ENCODE peak calls at places on chromosomes 5 and 9, in four cellular contexts. M, S, B and Z are unnamed samples.

GRCh38 chr9:115275753-115276152 is 157.8 kb upstream of the TNC start:
- DNase-seq in M (no peak), S (no peak), B (no peak), Z (peak)

GRCh38 chr5:33379757-33380156 is 61.0 kb upstream of the TARS1 start:
- DNase-seq in M (no peak), S (no peak), B (no peak), Z (no peak)

GRCh38 chr9:5231212-5231611 is at the start of gene INSL4:
- DNase-seq in M (no peak), S (no peak), B (peak), Z (peak)

GRCh38 chr9:116074658-116075057 is 78.9 kb upstream of the PAPPA start:
- DNase-seq in M (no peak), S (no peak), B (no peak), Z (peak)

GRCh38 chr5:125298258-125298657 is 551.8 kb upstream of the ZNF608 start:
- DNase-seq in M (no peak), S (no peak), B (no peak), Z (peak)

GRCh38 chr9:80873861-80874260 is 815.5 kb downstream of the TLE1 start:
- DNase-seq in M (no peak), S (peak), B (no peak), Z (no peak)

GRCh38 chr9:89701221-89701798 is 96.5 kb downstream of the GADD45G start:
- DNase-seq in M (no peak), S (no peak), B (no peak), Z (no peak)

GRCh38 chr9:116945817-116946216 is 258.7 kb downstream of the TRIM32 start:
- DNase-seq in M (no peak), S (no peak), B (no peak), Z (no peak)

GRCh38 chr5:89989831-89990230 is 419.7 kb downstream of the CETN3 start:
- DNase-seq in M (no peak), S (no peak), B (no peak), Z (no peak)

GRCh38 chr9:83919111-83919510 is 2.1 kb downstream of the KIF27 start:
- DNase-seq in M (no peak), S (no peak), B (no peak), Z (no peak)

GRCh38 chr5:11815481-11815880 is 88.8 kb downstream of the CTNND2 start:
- DNase-seq in M (no peak), S (no peak), B (no peak), Z (no peak)

GRCh38 chr5:134466241-134467069 is 54.8 kb upstream of the CDKN2AIPNL start:
- DNase-seq in M (peak), S (no peak), B (peak), Z (peak)

GRCh38 chr5:134463991-134464760 is 52.5 kb upstream of the CDKN2AIPNL start:
- DNase-seq in M (no peak), S (no peak), B (peak), Z (no peak)

GRCh38 chr5:134465856-134466240 is 54.2 kb upstream of the CDKN2AIPNL start:
- DNase-seq in M (peak), S (peak), B (peak), Z (peak)

GRCh38 chr5:134463176-134463720 is 51.6 kb upstream of the CDKN2AIPNL start:
- DNase-seq in M (no peak), S (no peak), B (no peak), Z (no peak)

GRCh38 chr5:134464988-134465855 is 53.5 kb upstream of the CDKN2AIPNL start:
- DNase-seq in M (no peak), S (no peak), B (no peak), Z (no peak)
- H3K27ac ChIP-seq in M (peak), S (no peak), B (no peak), Z (no peak)

GRCh38 chr5:157107508-157107907 is 1.3 kb downstream of the HAVCR2 start:
- DNase-seq in M (no peak), S (no peak), B (no peak), Z (no peak)

GRCh38 chr5:157109744-157110143 is 900 bp upstream of the HAVCR2 start:
- DNase-seq in M (no peak), S (no peak), B (no peak), Z (no peak)

GRCh38 chr5:157106668-157107461 is 2.0 kb downstream of the HAVCR2 start:
- DNase-seq in M (peak), S (no peak), B (no peak), Z (no peak)

GRCh38 chr5:157113007-157113406 is 4.2 kb upstream of the HAVCR2 start:
- DNase-seq in M (no peak), S (no peak), B (no peak), Z (no peak)

GRCh38 chr5:157108961-157109360 is at the start of gene HAVCR2:
- DNase-seq in M (no peak), S (no peak), B (no peak), Z (no peak)
- H3K27ac ChIP-seq in M (peak), S (no peak), B (no peak), Z (no peak)

GRCh38 chr5:179403426-179404147 is 58.3 kb upstream of the ADAMTS2 start:
- DNase-seq in M (no peak), S (no peak), B (no peak), Z (no peak)

GRCh38 chr5:179405054-179405416 is 59.8 kb upstream of the ADAMTS2 start:
- DNase-seq in M (no peak), S (no peak), B (no peak), Z (no peak)

GRCh38 chr5:179406031-179406681 is 60.9 kb upstream of the ADAMTS2 start:
- DNase-seq in M (no peak), S (no peak), B (peak), Z (no peak)

GRCh38 chr5:179404321-179405053 is 59.2 kb upstream of the ADAMTS2 start:
- DNase-seq in M (no peak), S (no peak), B (peak), Z (no peak)

GRCh38 chr5:179405426-179406030 is 60.3 kb upstream of the ADAMTS2 start:
- DNase-seq in M (no peak), S (no peak), B (no peak), Z (no peak)
- H3K27ac ChIP-seq in M (no peak), S (no peak), B (no peak), Z (no peak)

GRCh38 chr5:42982107-42982622 is 58.0 kb downstream of the ANXA2R start:
- DNase-seq in M (no peak), S (no peak), B (no peak), Z (no peak)
- H3K27ac ChIP-seq in M (no peak), S (no peak), B (no peak), Z (peak)

GRCh38 chr9:33042528-33042927 is 17.5 kb downstream of the DNAJA1 start:
- DNase-seq in M (no peak), S (no peak), B (no peak), Z (no peak)
- H3K27ac ChIP-seq in M (no peak), S (no peak), B (no peak), Z (no peak)

GRCh38 chr5:10421841-10422691 is 19.6 kb upstream of the ROPN1L start:
- DNase-seq in M (no peak), S (no peak), B (no peak), Z (no peak)

GRCh38 chr5:10420468-10420867 is 21.2 kb upstream of the ROPN1L start:
- DNase-seq in M (no peak), S (no peak), B (no peak), Z (no peak)

GRCh38 chr5:10418654-10419345 is 22.9 kb upstream of the ROPN1L start:
- DNase-seq in M (no peak), S (no peak), B (no peak), Z (no peak)

GRCh38 chr5:10423009-10423408 is 18.7 kb upstream of the ROPN1L start:
- DNase-seq in M (no peak), S (no peak), B (no peak), Z (no peak)

GRCh38 chr5:10420926-10421325 is 20.8 kb upstream of the ROPN1L start:
- DNase-seq in M (no peak), S (no peak), B (no peak), Z (no peak)
- H3K27ac ChIP-seq in M (peak), S (no peak), B (no peak), Z (no peak)

GRCh38 chr9:96853711-96854072 is 622 bp downstream of the ZNF782 start:
- DNase-seq in M (no peak), S (no peak), B (no peak), Z (no peak)
- H3K27ac ChIP-seq in M (peak), S (no peak), B (no peak), Z (peak)

GRCh38 chr5:31916327-31916726 is 257.8 kb downstream of the GOLPH3 start:
- DNase-seq in M (no peak), S (no peak), B (no peak), Z (peak)

GRCh38 chr5:31908396-31908795 is 265.7 kb downstream of the GOLPH3 start:
- DNase-seq in M (no peak), S (no peak), B (no peak), Z (no peak)

GRCh38 chr5:31909073-31909472 is 265.0 kb downstream of the GOLPH3 start:
- DNase-seq in M (no peak), S (no peak), B (no peak), Z (no peak)

GRCh38 chr5:31913796-31914188 is 260.3 kb downstream of the GOLPH3 start:
- DNase-seq in M (no peak), S (no peak), B (no peak), Z (no peak)

GRCh38 chr5:31911291-31912265 is 262.5 kb downstream of the GOLPH3 start:
- DNase-seq in M (no peak), S (no peak), B (no peak), Z (no peak)
- H3K27ac ChIP-seq in M (no peak), S (no peak), B (no peak), Z (peak)